ENCODE peak calls at places on chromosomes 2 and 18, in eight cellular contexts. B is uterus, T is foreskin fibroblast, C is fibroblast of lung, E is fibroblast of pulmonary artery, S is right cardiac atrium, V is NB4, D is Caco-2. G is an unnamed sample.

GRCh38 chr2:11073251-11073650 is 82.0 kb upstream of the SLC66A3 start:
- DNase-seq in B (no peak), T (peak), C (no peak), E (peak), S (no peak), V (peak), D (peak), G (peak)

GRCh38 chr2:18800240-18800971 is 211.0 kb upstream of the NT5C1B start:
- DNase-seq in B (no peak), T (no peak), C (no peak), E (no peak), S (no peak), V (no peak), D (peak), G (no peak)

GRCh38 chr2:186641807-186642321 is 52.0 kb upstream of the FAM171B start:
- DNase-seq in B (peak), T (peak), C (peak), E (peak), S (no peak), V (peak), D (peak), G (peak)

GRCh38 chr2:20538308-20539132 is 91.6 kb downstream of the RHOB start:
- DNase-seq in B (no peak), T (no peak), C (no peak), E (no peak), S (no peak), V (no peak), D (no peak), G (no peak)

GRCh38 chr2:188676012-188676405 is 298.2 kb upstream of the COL3A1 start:
- DNase-seq in B (no peak), T (no peak), C (peak), E (peak), S (no peak), V (no peak), D (no peak), G (peak)

GRCh38 chr2:95270541-95271081 is 3.6 kb upstream of the PROM2 start:
- DNase-seq in B (no peak), T (no peak), C (no peak), E (no peak), S (no peak), V (no peak), D (no peak), G (no peak)

GRCh38 chr18:9436176-9436575 is 39.1 kb upstream of the RALBP1 start:
- DNase-seq in B (no peak), T (no peak), C (no peak), E (no peak), S (no peak), V (no peak), D (no peak), G (no peak)

GRCh38 chr2:228493852-228494251 is 312.4 kb upstream of the SPHKAP start:
- DNase-seq in B (no peak), T (no peak), C (no peak), E (no peak), S (no peak), V (no peak), D (no peak), G (no peak)

GRCh38 chr2:227623225-227623624 is 5.9 kb downstream of the SCYGR4 start:
- DNase-seq in B (no peak), T (peak), C (peak), E (peak), S (no peak), V (no peak), D (no peak), G (peak)

GRCh38 chr2:174753038-174753633 is 11.1 kb downstream of the CHRNA1 start:
- DNase-seq in B (no peak), T (no peak), C (no peak), E (no peak), S (no peak), V (no peak), D (no peak), G (no peak)

GRCh38 chr2:170651603-170652002 is 63.5 kb upstream of the SP5 start:
- DNase-seq in B (no peak), T (no peak), C (no peak), E (no peak), S (no peak), V (no peak), D (no peak), G (no peak)

GRCh38 chr2:47785986-47786385 is 3.0 kb downstream of the MSH6 start:
- DNase-seq in B (no peak), T (no peak), C (no peak), E (no peak), S (no peak), V (peak), D (no peak), G (peak)

GRCh38 chr2:53302455-53302854 is 465.1 kb upstream of the CHAC2 start:
- DNase-seq in B (no peak), T (no peak), C (no peak), E (no peak), S (no peak), V (no peak), D (no peak), G (no peak)

GRCh38 chr2:26670171-26670570 is 22.4 kb upstream of the KCNK3 start:
- DNase-seq in B (no peak), T (peak), C (peak), E (peak), S (no peak), V (no peak), D (no peak), G (no peak)

GRCh38 chr18:21629089-21629832 is 17.1 kb downstream of the SNRPD1 start:
- DNase-seq in B (no peak), T (no peak), C (no peak), E (no peak), S (no peak), V (no peak), D (no peak), G (no peak)

GRCh38 chr2:179483131-179483530 is 218.5 kb upstream of the SESTD1 start:
- DNase-seq in B (no peak), T (no peak), C (no peak), E (no peak), S (no peak), V (no peak), D (no peak), G (no peak)

GRCh38 chr2:27408601-27409320 is 630 bp downstream of the PPM1G start:
- DNase-seq in B (no peak), T (no peak), C (peak), E (no peak), S (no peak), V (peak), D (no peak), G (no peak)

GRCh38 chr2:10012963-10013461 is 30.3 kb upstream of the KLF11 start:
- DNase-seq in B (no peak), T (no peak), C (no peak), E (no peak), S (no peak), V (no peak), D (no peak), G (no peak)

GRCh38 chr2:69846182-69847067 is 17.0 kb downstream of the GMCL1 start:
- DNase-seq in B (no peak), T (no peak), C (no peak), E (no peak), S (no peak), V (no peak), D (no peak), G (no peak)

GRCh38 chr2:109612991-109613921 is 510 bp downstream of the SEPTIN10 start:
- DNase-seq in B (peak), T (peak), C (peak), E (peak), S (peak), V (peak), D (no peak), G (peak)

GRCh38 chr18:30971338-30971956 is 71.1 kb downstream of the DSC3 start:
- DNase-seq in B (no peak), T (no peak), C (peak), E (peak), S (no peak), V (peak), D (peak), G (peak)

GRCh38 chr2:151777487-151777886 is 43.2 kb upstream of the NEB start:
- DNase-seq in B (no peak), T (no peak), C (no peak), E (no peak), S (no peak), V (peak), D (no peak), G (no peak)

GRCh38 chr18:23810396-23810795 is 121.1 kb downstream of the LAMA3 start:
- DNase-seq in B (no peak), T (no peak), C (no peak), E (no peak), S (no peak), V (no peak), D (no peak), G (no peak)

GRCh38 chr2:174874081-174874480 is 109.8 kb upstream of the CHRNA1 start:
- DNase-seq in B (no peak), T (no peak), C (peak), E (peak), S (no peak), V (no peak), D (no peak), G (no peak)

GRCh38 chr2:164438490-164439205 is 182.6 kb downstream of the GRB14 start:
- DNase-seq in B (no peak), T (no peak), C (no peak), E (no peak), S (no peak), V (no peak), D (no peak), G (no peak)

GRCh38 chr2:217289153-217289908 is 429.5 kb upstream of the TNP1 start:
- DNase-seq in B (no peak), T (no peak), C (peak), E (no peak), S (no peak), V (no peak), D (peak), G (peak)

GRCh38 chr2:196718796-196719564 is 79.5 kb downstream of the CCDC150 start:
- DNase-seq in B (no peak), T (peak), C (peak), E (peak), S (no peak), V (peak), D (peak), G (peak)

GRCh38 chr2:8729939-8730338 is 48.1 kb downstream of the ID2 start:
- DNase-seq in B (no peak), T (no peak), C (peak), E (no peak), S (peak), V (no peak), D (no peak), G (no peak)

GRCh38 chr2:9554841-9555337 is 741 bp downstream of the ADAM17 start:
- DNase-seq in B (peak), T (peak), C (peak), E (peak), S (no peak), V (peak), D (peak), G (peak)

GRCh38 chr2:207600211-207600610 is 25.0 kb downstream of the METTL21A start:
- DNase-seq in B (no peak), T (no peak), C (peak), E (no peak), S (no peak), V (no peak), D (no peak), G (no peak)

GRCh38 chr2:207601774-207602173 is 23.4 kb downstream of the METTL21A start:
- DNase-seq in B (no peak), T (no peak), C (peak), E (no peak), S (no peak), V (no peak), D (no peak), G (no peak)

GRCh38 chr2:207599641-207600040 is 25.6 kb downstream of the METTL21A start:
- DNase-seq in B (no peak), T (no peak), C (no peak), E (no peak), S (no peak), V (no peak), D (no peak), G (no peak)

GRCh38 chr2:207603486-207603885 is 21.7 kb downstream of the METTL21A start:
- DNase-seq in B (no peak), T (no peak), C (no peak), E (no peak), S (no peak), V (no peak), D (no peak), G (no peak)
- H3K4me3 ChIP-seq in B (no peak), T (no peak), C (no peak), E (no peak), S (no peak), V (no peak), D (no peak), G (no peak)

GRCh38 chr2:85853499-85854165 is 35.2 kb downstream of the ST3GAL5 start:
- DNase-seq in B (no peak), T (no peak), C (no peak), E (no peak), S (no peak), V (no peak), D (no peak), G (no peak)
- H3K4me3 ChIP-seq in B (no peak), T (no peak), C (no peak), E (no peak), S (no peak), V (no peak), D (no peak), G (no peak)

GRCh38 chr18:5895886-5896740 is 791 bp upstream of the TMEM200C start:
- DNase-seq in B (no peak), T (no peak), C (peak), E (no peak), S (peak), V (no peak), D (peak), G (no peak)
- H3K4me3 ChIP-seq in B (peak), T (no peak), C (no peak), E (no peak), S (peak), V (no peak), D (peak), G (no peak)

GRCh38 chr2:191213333-191213732 is 31.9 kb upstream of the MYO1B start:
- DNase-seq in B (no peak), T (no peak), C (no peak), E (no peak), S (no peak), V (no peak), D (no peak), G (no peak)

GRCh38 chr2:191215666-191216065 is 29.5 kb upstream of the MYO1B start:
- DNase-seq in B (no peak), T (no peak), C (no peak), E (no peak), S (no peak), V (no peak), D (no peak), G (peak)

GRCh38 chr2:191215205-191215604 is 30.0 kb upstream of the MYO1B start:
- DNase-seq in B (no peak), T (no peak), C (no peak), E (no peak), S (no peak), V (no peak), D (no peak), G (no peak)

GRCh38 chr2:191209346-191209745 is 35.9 kb upstream of the MYO1B start:
- DNase-seq in B (no peak), T (no peak), C (peak), E (no peak), S (no peak), V (no peak), D (no peak), G (no peak)

GRCh38 chr2:191212119-191212518 is 33.1 kb upstream of the MYO1B start:
- DNase-seq in B (no peak), T (no peak), C (no peak), E (no peak), S (no peak), V (no peak), D (no peak), G (no peak)
- H3K4me3 ChIP-seq in B (no peak), T (no peak), C (no peak), E (no peak), S (no peak), V (no peak), D (no peak), G (no peak)

GRCh38 chr2:50591642-50592041 is 440.3 kb downstream of the NRXN1 start:
- DNase-seq in B (no peak), T (no peak), C (peak), E (peak), S (peak), V (no peak), D (no peak), G (no peak)

GRCh38 chr2:50591021-50591420 is 440.9 kb downstream of the NRXN1 start:
- DNase-seq in B (no peak), T (no peak), C (peak), E (no peak), S (no peak), V (no peak), D (no peak), G (no peak)

GRCh38 chr2:50596521-50596920 is 435.4 kb downstream of the NRXN1 start:
- DNase-seq in B (no peak), T (no peak), C (peak), E (no peak), S (no peak), V (no peak), D (no peak), G (no peak)

GRCh38 chr2:50597206-50597605 is 434.7 kb downstream of the NRXN1 start:
- DNase-seq in B (no peak), T (no peak), C (no peak), E (no peak), S (no peak), V (no peak), D (no peak), G (no peak)

DNA sequence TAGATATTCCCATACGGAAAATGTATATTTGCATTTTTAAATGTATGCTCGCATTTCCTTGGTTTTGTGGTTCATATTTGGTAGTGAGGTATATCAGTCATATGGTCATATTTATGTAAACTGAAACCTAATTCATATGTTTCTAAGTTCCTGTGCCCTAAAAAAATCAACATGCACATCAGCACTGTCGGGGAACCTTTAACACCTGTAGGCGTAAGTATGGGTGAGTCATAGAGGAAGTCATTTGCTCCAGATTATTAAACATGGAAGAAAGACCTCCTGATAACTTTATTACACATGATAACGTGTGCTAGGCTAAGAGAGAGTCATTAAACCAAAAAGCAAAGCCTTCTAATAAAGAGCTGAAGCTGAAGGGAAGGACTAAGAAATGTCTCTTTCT is 437.7 kb downstream of the NRXN1 start:
- DNase-seq in B (no peak), T (no peak), C (peak), E (no peak), S (no peak), V (no peak), D (no peak), G (no peak)
- H3K4me3 ChIP-seq in B (no peak), T (no peak), C (no peak), E (no peak), S (no peak), V (no peak), D (no peak), G (no peak)

GRCh38 chr2:177262137-177262536 is 2.4 kb downstream of the NFE2L2 start:
- DNase-seq in B (no peak), T (no peak), C (no peak), E (no peak), S (no peak), V (no peak), D (no peak), G (no peak)
- H3K4me3 ChIP-seq in B (peak), T (peak), C (peak), E (peak), S (peak), V (peak), D (peak), G (peak)

DNA sequence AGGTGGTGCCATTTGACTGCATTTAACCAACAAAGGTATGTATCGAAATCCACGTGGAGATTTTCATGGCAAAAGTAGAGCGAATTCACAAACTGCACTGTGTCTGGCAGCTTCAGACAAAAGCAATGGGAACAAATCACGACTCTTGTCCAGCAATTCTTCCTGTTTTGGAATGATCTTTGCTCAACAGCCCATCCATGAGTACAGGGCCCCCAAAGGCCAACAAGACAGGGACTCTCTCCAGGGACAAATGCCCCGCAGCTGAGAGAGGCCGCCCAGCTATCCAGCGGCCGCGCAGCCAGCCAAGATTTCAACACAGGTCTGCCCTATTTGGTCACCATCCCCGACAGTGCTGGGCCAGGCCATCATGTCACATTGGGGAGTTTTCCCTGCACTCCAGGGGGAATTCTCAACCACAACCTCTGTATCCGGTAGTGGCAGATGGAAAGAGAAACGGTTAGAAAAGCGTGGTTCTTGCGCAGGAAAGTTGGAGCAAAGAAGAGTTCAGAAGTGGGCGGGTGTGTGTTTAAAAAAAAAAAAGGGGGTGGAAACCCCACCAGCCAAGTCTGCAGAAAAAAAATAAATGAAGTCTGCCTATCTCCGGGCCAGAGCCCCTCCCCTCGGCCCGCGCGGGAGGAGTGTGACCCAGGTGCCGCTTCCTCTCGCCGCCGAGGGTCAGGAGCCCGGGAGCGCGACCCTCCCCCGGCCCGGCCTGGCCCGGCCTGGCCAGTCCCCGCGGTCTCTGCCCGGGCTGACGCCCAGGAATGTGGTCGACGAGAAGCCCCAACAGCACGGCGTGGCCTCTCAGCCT is at the start of gene GYPC:
- DNase-seq in B (peak), T (peak), C (peak), E (peak), S (peak), V (peak), D (no peak), G (peak)
- H3K4me3 ChIP-seq in B (peak), T (peak), C (peak), E (peak), S (peak), V (peak), D (no peak), G (peak)

DNA sequence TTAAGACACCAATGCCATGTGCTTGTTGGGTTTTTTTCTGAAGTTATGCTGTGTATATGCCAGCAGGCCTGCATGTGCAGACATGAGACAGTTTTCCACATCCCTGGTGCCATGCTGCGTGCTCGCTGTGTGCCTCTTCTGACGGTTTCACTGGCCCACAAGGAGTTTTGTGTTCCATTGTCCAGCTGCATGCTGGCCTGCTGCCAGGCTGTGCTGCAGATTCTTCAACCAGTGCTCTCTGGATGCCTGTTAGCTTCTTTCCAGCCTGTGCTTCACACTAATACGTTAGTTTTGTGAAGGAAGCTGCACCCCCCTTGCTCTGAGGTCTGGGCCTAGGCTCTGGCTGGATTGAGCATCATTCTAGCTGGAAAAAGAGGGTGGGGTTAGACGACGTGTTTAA is 17.0 kb downstream of the INPP4A start:
- DNase-seq in B (no peak), T (no peak), C (no peak), E (peak), S (peak), V (no peak), D (no peak), G (no peak)
- H3K4me3 ChIP-seq in B (no peak), T (no peak), C (no peak), E (no peak), S (no peak), V (no peak), D (no peak), G (no peak)

DNA sequence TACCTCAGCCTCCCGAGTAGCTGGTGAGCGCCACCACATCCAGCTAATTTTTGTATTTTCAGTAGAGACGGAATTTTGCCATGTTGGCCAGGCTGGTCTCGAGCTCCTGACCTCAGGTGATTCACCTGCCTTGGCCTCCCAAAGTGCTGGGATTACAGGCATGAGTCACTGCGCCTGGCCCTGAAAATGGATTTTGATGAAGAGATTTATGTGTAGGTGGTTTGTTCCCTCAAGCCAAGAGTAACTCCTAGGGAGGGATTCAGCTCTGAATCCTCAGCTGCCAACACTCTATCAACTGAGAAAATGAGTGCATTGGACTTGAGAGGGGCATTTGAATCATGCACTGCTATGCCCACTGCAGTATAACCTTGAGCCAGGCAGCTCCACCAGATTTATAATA is 17.5 kb upstream of the LIPG start:
- DNase-seq in B (no peak), T (no peak), C (peak), E (no peak), S (no peak), V (no peak), D (no peak), G (no peak)
- H3K4me3 ChIP-seq in B (no peak), T (no peak), C (no peak), E (no peak), S (no peak), V (no peak), D (no peak), G (no peak)